ENCODE peak calls at places on chromosomes 13 and 19, in seven cellular contexts. X is IMR-90, A is H9, Q is mesendoderm, Y is mesenchymal stem cell, M is trophoblast cell, G is H1. S is an unnamed sample.

GRCh38 chr13:22102237-22102636 is 431.4 kb downstream of the FGF9 start:
- DNase-seq in X (no peak), A (no peak), Q (no peak), Y (no peak), M (no peak), G (no peak), S (no peak)

GRCh38 chr13:25352806-25353205 is 19.0 kb upstream of the ATP8A2 start:
- DNase-seq in X (no peak), A (no peak), Q (no peak), Y (no peak), M (no peak), G (no peak), S (no peak)

GRCh38 chr19:4061683-4062575 is 4.8 kb downstream of the ZBTB7A start:
- DNase-seq in X (no peak), A (peak), Q (no peak), Y (no peak), M (peak), G (no peak), S (no peak)

GRCh38 chr19:28234637-28235036 is 978.3 kb downstream of the UQCRFS1 start:
- DNase-seq in X (no peak), A (no peak), Q (peak), Y (no peak), M (no peak), G (no peak), S (no peak)

GRCh38 chr19:38692458-38693379 is 45.3 kb downstream of the ACTN4 start:
- DNase-seq in X (no peak), A (no peak), Q (no peak), Y (no peak), M (no peak), G (no peak), S (no peak)

GRCh38 chr19:5351731-5352228 is 11.2 kb upstream of the PTPRS start:
- DNase-seq in X (no peak), A (no peak), Q (no peak), Y (no peak), M (no peak), G (no peak), S (no peak)

GRCh38 chr13:105972811-105973590 is 562.5 kb downstream of the EFNB2 start:
- DNase-seq in X (no peak), A (no peak), Q (no peak), Y (no peak), M (peak), G (no peak), S (no peak)

GRCh38 chr13:112775791-112776279 is 86.0 kb downstream of the ATP11A start:
- DNase-seq in X (no peak), A (peak), Q (peak), Y (no peak), M (no peak), G (no peak), S (no peak)

GRCh38 chr19:14563989-14564650 is 7.7 kb downstream of the NDUFB7 start:
- DNase-seq in X (no peak), A (peak), Q (peak), Y (no peak), M (no peak), G (peak), S (no peak)

GRCh38 chr13:96020155-96020575 is 33.0 kb downstream of the UGGT2 start:
- DNase-seq in X (peak), A (peak), Q (peak), Y (peak), M (peak), G (no peak), S (peak)

GRCh38 chr13:43368003-43368402 is 344.6 kb downstream of the DNAJC15 start:
- DNase-seq in X (peak), A (no peak), Q (no peak), Y (peak), M (peak), G (no peak), S (no peak)

GRCh38 chr13:28574617-28575142 is 79.8 kb upstream of the FLT1 start:
- DNase-seq in X (peak), A (no peak), Q (peak), Y (peak), M (peak), G (no peak), S (no peak)

GRCh38 chr13:63124863-63125262 is 1709.2 kb upstream of the PCDH20 start:
- DNase-seq in X (peak), A (no peak), Q (peak), Y (peak), M (peak), G (no peak), S (no peak)

GRCh38 chr13:50529154-50529882 is 314.2 kb downstream of the DLEU7 start:
- DNase-seq in X (peak), A (peak), Q (no peak), Y (peak), M (peak), G (no peak), S (no peak)

GRCh38 chr13:77022341-77022740 is 4.6 kb downstream of the FBXL3 start:
- DNase-seq in X (peak), A (no peak), Q (no peak), Y (peak), M (peak), G (no peak), S (no peak)

GRCh38 chr13:32254916-32255743 is 60.0 kb downstream of the ZAR1L start:
- DNase-seq in X (no peak), A (no peak), Q (no peak), Y (no peak), M (no peak), G (no peak), S (no peak)

GRCh38 chr19:38544569-38545315 is 73.0 kb downstream of the MAP4K1 start:
- DNase-seq in X (peak), A (no peak), Q (peak), Y (peak), M (peak), G (no peak), S (no peak)

GRCh38 chr19:883661-884211 is 9.3 kb downstream of the MED16 start:
- DNase-seq in X (no peak), A (peak), Q (peak), Y (no peak), M (peak), G (no peak), S (no peak)

GRCh38 chr13:88958821-88959220 is 1287.7 kb downstream of the SLITRK5 start:
- DNase-seq in X (no peak), A (no peak), Q (no peak), Y (no peak), M (no peak), G (no peak), S (no peak)

GRCh38 chr13:74074723-74075122 is 59.5 kb downstream of the KLF12 start:
- DNase-seq in X (peak), A (no peak), Q (peak), Y (peak), M (no peak), G (no peak), S (no peak)

GRCh38 chr19:58204566-58204965 is 21.7 kb downstream of the ZNF274 start:
- DNase-seq in X (no peak), A (no peak), Q (no peak), Y (no peak), M (peak), G (no peak), S (no peak)

GRCh38 chr19:19402656-19403372 is 2.7 kb upstream of the GATAD2A start:
- DNase-seq in X (no peak), A (no peak), Q (no peak), Y (peak), M (peak), G (no peak), S (no peak)

GRCh38 chr13:41061914-41062837 is 867 bp downstream of the WBP4 start:
- DNase-seq in X (peak), A (no peak), Q (no peak), Y (peak), M (peak), G (no peak), S (no peak)

GRCh38 chr19:35292986-35293732 is 1.2 kb downstream of the MAG start:
- DNase-seq in X (no peak), A (no peak), Q (no peak), Y (no peak), M (no peak), G (no peak), S (no peak)

GRCh38 chr13:44969858-44970484 is 19.3 kb downstream of the NUFIP1 start:
- DNase-seq in X (peak), A (no peak), Q (peak), Y (peak), M (peak), G (no peak), S (peak)

GRCh38 chr19:23190341-23190740 is 59.9 kb downstream of the ZNF724 start:
- DNase-seq in X (no peak), A (no peak), Q (no peak), Y (no peak), M (no peak), G (no peak), S (no peak)

GRCh38 chr19:18878858-18879578 is 16.9 kb downstream of the CERS1 start:
- DNase-seq in X (no peak), A (peak), Q (no peak), Y (no peak), M (no peak), G (no peak), S (no peak)

GRCh38 chr19:54532528-54532927 is 29.9 kb downstream of the LAIR2 start:
- DNase-seq in X (no peak), A (no peak), Q (no peak), Y (no peak), M (no peak), G (no peak), S (no peak)

GRCh38 chr13:40185393-40185792 is 481.0 kb downstream of the FOXO1 start:
- DNase-seq in X (no peak), A (no peak), Q (no peak), Y (no peak), M (no peak), G (no peak), S (no peak)

GRCh38 chr19:19040417-19040816 is 7.0 kb downstream of the ARMC6 start:
- DNase-seq in X (peak), A (no peak), Q (no peak), Y (peak), M (no peak), G (no peak), S (no peak)

GRCh38 chr13:111034811-111035210 is 80.3 kb upstream of the ARHGEF7 start:
- DNase-seq in X (peak), A (no peak), Q (no peak), Y (peak), M (peak), G (no peak), S (no peak)

GRCh38 chr13:78487707-78488106 is 115.6 kb downstream of the POU4F1 start:
- DNase-seq in X (no peak), A (no peak), Q (no peak), Y (no peak), M (no peak), G (no peak), S (no peak)

GRCh38 chr19:511101-511841 is 4.0 kb downstream of the TPGS1 start:
- DNase-seq in X (peak), A (peak), Q (peak), Y (no peak), M (peak), G (no peak), S (no peak)

GRCh38 chr13:80132741-80133601 is 208.0 kb downstream of the SPRY2 start:
- DNase-seq in X (peak), A (no peak), Q (peak), Y (peak), M (no peak), G (no peak), S (no peak)

GRCh38 chr19:20928371-20928770 is 5.3 kb downstream of the ZNF85 start:
- DNase-seq in X (peak), A (no peak), Q (no peak), Y (no peak), M (no peak), G (no peak), S (no peak)

GRCh38 chr19:49916839-49917733 is 11.9 kb upstream of the ATF5 start:
- DNase-seq in X (no peak), A (peak), Q (peak), Y (no peak), M (peak), G (no peak), S (no peak)

GRCh38 chr13:109787135-109787954 is 962 bp upstream of the IRS2 start:
- DNase-seq in X (peak), A (peak), Q (peak), Y (peak), M (peak), G (no peak), S (peak)

GRCh38 chr19:40799558-40800338 is 757 bp downstream of the EGLN2 start:
- DNase-seq in X (no peak), A (no peak), Q (peak), Y (peak), M (no peak), G (no peak), S (no peak)

GRCh38 chr19:47045867-47046470 is 2.5 kb downstream of the TMEM160 start:
- DNase-seq in X (no peak), A (peak), Q (no peak), Y (no peak), M (no peak), G (no peak), S (no peak)

GRCh38 chr19:47047931-47048399 is 459 bp downstream of the TMEM160 start:
- DNase-seq in X (peak), A (peak), Q (peak), Y (peak), M (peak), G (peak), S (peak)

GRCh38 chr19:47047272-47047930 is 1.0 kb downstream of the TMEM160 start:
- DNase-seq in X (no peak), A (no peak), Q (no peak), Y (no peak), M (no peak), G (no peak), S (no peak)

GRCh38 chr19:47044946-47045866 is 3.2 kb downstream of the TMEM160 start:
- DNase-seq in X (no peak), A (peak), Q (no peak), Y (no peak), M (no peak), G (no peak), S (no peak)

GRCh38 chr19:47049307-47049700 is 880 bp upstream of the TMEM160 start:
- DNase-seq in X (peak), A (no peak), Q (peak), Y (no peak), M (peak), G (no peak), S (no peak)
- H3K23ac ChIP-seq in X (no peak), A (no peak), Q (no peak), Y (no peak), M (no peak), G (no peak), S (no peak)

GRCh38 chr13:35840991-35841604 is 290.1 kb downstream of the DCLK1 start:
- DNase-seq in X (no peak), A (no peak), Q (peak), Y (no peak), M (no peak), G (no peak), S (no peak)
- H3K23ac ChIP-seq in X (no peak), A (no peak), Q (no peak), Y (no peak), M (no peak), G (no peak), S (no peak)

GRCh38 chr13:35744566-35745203 is 268.2 kb upstream of the MAB21L1 start:
- DNase-seq in X (peak), A (no peak), Q (peak), Y (no peak), M (no peak), G (no peak), S (no peak)

GRCh38 chr13:35736876-35737275 is 260.4 kb upstream of the MAB21L1 start:
- DNase-seq in X (no peak), A (no peak), Q (no peak), Y (no peak), M (peak), G (no peak), S (no peak)

GRCh38 chr13:35743165-35743564 is 266.7 kb upstream of the MAB21L1 start:
- DNase-seq in X (no peak), A (no peak), Q (no peak), Y (no peak), M (peak), G (no peak), S (no peak)

GRCh38 chr13:35744144-35744543 is 267.7 kb upstream of the MAB21L1 start:
- DNase-seq in X (no peak), A (no peak), Q (no peak), Y (no peak), M (no peak), G (no peak), S (no peak)

GRCh38 chr13:35741657-35742056 is 265.2 kb upstream of the MAB21L1 start:
- DNase-seq in X (no peak), A (no peak), Q (no peak), Y (no peak), M (no peak), G (no peak), S (no peak)
- H3K23ac ChIP-seq in X (no peak), A (no peak), Q (no peak), Y (no peak), M (no peak), G (no peak), S (no peak)

DNA sequence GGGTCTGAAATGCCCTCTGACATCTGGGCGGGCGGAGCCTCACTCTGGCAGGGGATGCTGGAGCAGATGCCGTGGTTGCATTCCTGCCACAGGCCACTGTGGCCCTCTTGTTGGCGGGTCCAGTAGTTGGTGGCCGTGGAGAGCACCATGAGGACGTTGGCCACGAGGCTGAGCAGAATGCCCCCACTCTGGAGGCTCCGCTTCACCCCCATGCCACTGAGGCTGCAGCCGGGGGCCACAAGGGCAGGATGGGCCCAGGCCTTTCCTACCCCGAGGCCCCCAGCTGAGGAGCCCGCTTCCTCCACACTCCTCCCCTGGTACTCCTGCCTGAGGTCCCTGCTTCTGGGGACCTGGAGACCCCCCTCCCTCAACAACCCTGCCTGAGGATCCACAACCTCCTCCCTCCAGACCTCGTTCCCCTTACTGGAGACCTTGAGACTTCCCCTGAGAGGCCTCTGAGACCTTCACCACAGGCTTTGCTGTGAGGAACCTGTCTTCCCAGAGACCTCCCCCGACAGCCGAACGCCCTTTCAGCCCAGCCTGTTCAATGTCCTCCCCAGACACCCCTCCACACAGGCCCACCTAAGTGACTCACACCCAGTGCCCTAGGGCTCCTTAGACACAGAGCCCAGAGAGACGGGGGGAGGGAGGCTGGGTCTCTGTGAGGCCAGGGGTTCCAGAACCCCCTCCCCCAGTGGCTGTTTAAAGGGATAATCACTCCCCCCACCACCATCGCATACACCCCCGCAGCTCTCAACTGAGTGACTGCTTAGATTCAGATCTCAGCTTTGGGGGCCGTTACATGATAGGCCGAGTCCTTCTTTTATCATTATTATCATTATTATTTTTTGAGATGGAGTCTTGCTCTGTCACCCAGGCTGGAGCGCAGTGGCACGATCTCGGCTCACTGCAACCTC is at the start of gene CLDND2:
- DNase-seq in X (no peak), A (no peak), Q (peak), Y (no peak), M (no peak), G (no peak), S (no peak)
- H3K23ac ChIP-seq in X (peak), A (no peak), Q (peak), Y (no peak), M (no peak), G (no peak), S (peak)

GRCh38 chr19:55635334-55635717 is 5.5 kb upstream of the ZNF580 start:
- DNase-seq in X (no peak), A (no peak), Q (no peak), Y (no peak), M (no peak), G (no peak), S (no peak)
- H3K23ac ChIP-seq in X (peak), A (no peak), Q (no peak), Y (no peak), M (no peak), G (no peak), S (peak)

DNA sequence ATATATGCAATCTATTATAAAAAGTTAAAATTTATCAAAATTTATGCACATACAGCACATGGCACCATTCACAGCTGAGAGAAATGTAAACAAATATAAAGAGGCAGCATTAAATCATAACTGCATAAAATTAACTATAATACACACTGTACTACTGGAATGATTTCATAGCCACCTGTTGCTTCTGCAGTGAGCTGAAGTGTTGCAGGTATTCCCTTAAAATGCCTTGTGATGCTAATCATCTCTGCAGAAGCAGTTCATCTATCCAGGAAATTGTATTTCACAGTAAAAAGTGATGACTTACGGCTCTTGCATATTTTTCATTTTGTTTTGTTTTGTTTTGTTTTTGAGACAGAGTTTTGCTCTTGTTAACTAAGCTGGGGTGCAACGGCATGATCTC is 82.1 kb downstream of the STOML3 start:
- DNase-seq in X (no peak), A (no peak), Q (no peak), Y (no peak), M (peak), G (no peak), S (no peak)
- H3K23ac ChIP-seq in X (no peak), A (no peak), Q (no peak), Y (no peak), M (no peak), G (no peak), S (no peak)

GRCh38 chr19:48862827-48863226 is 5.6 kb downstream of the PLEKHA4 start:
- DNase-seq in X (no peak), A (no peak), Q (no peak), Y (no peak), M (no peak), G (no peak), S (no peak)
- H3K23ac ChIP-seq in X (no peak), A (no peak), Q (no peak), Y (no peak), M (no peak), G (no peak), S (no peak)

GRCh38 chr13:93709511-93710244 is 483.1 kb downstream of the GPC6 start:
- DNase-seq in X (no peak), A (no peak), Q (no peak), Y (peak), M (no peak), G (no peak), S (no peak)
- H3K23ac ChIP-seq in X (no peak), A (no peak), Q (no peak), Y (no peak), M (no peak), G (no peak), S (no peak)